ENCODE peak calls at places on chromosomes 7 and 10, in five cellular contexts. One of them, this sample, is unnamed.

GRCh38 chr7:69419928-69420327 is 178.3 kb upstream of the AUTS2 start:
- DNase-seq in stomach: no peak
- DNase-seq in right atrium auricular region: no peak
- DNase-seq in K562: no peak
- DNase-seq in brain microvascular endothelial cell: no peak
- DNase-seq in this sample: peak; percentile 21

GRCh38 chr10:77756319-77757232 is 119.0 kb upstream of the KCNMA1 start:
- DNase-seq in right atrium auricular region: no peak
- DNase-seq in brain microvascular endothelial cell: peak; percentile 83
- DNase-seq in K562: peak; percentile 73
- DNase-seq in stomach: no peak
- DNase-seq in this sample: peak; percentile 56

GRCh38 chr7:46480619-46481018 is 559.5 kb upstream of the IGFBP3 start:
- DNase-seq in right atrium auricular region: no peak
- DNase-seq in stomach: no peak
- DNase-seq in brain microvascular endothelial cell: no peak
- DNase-seq in K562: no peak
- DNase-seq in this sample: no peak

GRCh38 chr7:50266893-50267386 is 37.6 kb upstream of the IKZF1 start:
- DNase-seq in stomach: peak; percentile 42
- DNase-seq in K562: peak; percentile 64
- DNase-seq in brain microvascular endothelial cell: no peak
- DNase-seq in right atrium auricular region: no peak
- DNase-seq in this sample: no peak

GRCh38 chr10:18545626-18546025 is 105.8 kb downstream of the NSUN6 start:
- DNase-seq in right atrium auricular region: no peak
- DNase-seq in brain microvascular endothelial cell: peak; percentile 6
- DNase-seq in K562: no peak
- DNase-seq in stomach: no peak
- DNase-seq in this sample: no peak

GRCh38 chr7:30771859-30772429 is 727 bp downstream of the MINDY4 start:
- DNase-seq in right atrium auricular region: no peak
- DNase-seq in stomach: no peak
- DNase-seq in K562: peak; percentile 56
- DNase-seq in brain microvascular endothelial cell: no peak
- DNase-seq in this sample: no peak

GRCh38 chr10:91406322-91406721 is 3.8 kb upstream of the HECTD2 start:
- DNase-seq in K562: no peak
- DNase-seq in brain microvascular endothelial cell: no peak
- DNase-seq in stomach: no peak
- DNase-seq in right atrium auricular region: no peak
- DNase-seq in this sample: no peak

GRCh38 chr10:78292250-78292986 is 258.8 kb downstream of the RPS24 start:
- DNase-seq in right atrium auricular region: no peak
- DNase-seq in stomach: no peak
- DNase-seq in K562: no peak
- DNase-seq in brain microvascular endothelial cell: no peak
- DNase-seq in this sample: no peak

GRCh38 chr10:118698421-118698820 is 56.3 kb downstream of the CACUL1 start:
- DNase-seq in K562: peak; percentile 61
- DNase-seq in stomach: peak; percentile 36
- DNase-seq in brain microvascular endothelial cell: peak; percentile 87
- DNase-seq in right atrium auricular region: no peak
- DNase-seq in this sample: peak; percentile 67

GRCh38 chr7:102182016-102182415 is 104.7 kb upstream of the SH2B2 start:
- DNase-seq in K562: no peak
- DNase-seq in stomach: no peak
- DNase-seq in right atrium auricular region: no peak
- DNase-seq in brain microvascular endothelial cell: no peak
- DNase-seq in this sample: no peak

GRCh38 chr10:132374612-132375011 is 22.4 kb upstream of the PWWP2B start:
- DNase-seq in right atrium auricular region: no peak
- DNase-seq in brain microvascular endothelial cell: no peak
- DNase-seq in stomach: no peak
- DNase-seq in K562: no peak
- DNase-seq in this sample: no peak

GRCh38 chr10:113517893-113518240 is 35.0 kb upstream of the HABP2 start:
- DNase-seq in right atrium auricular region: no peak
- DNase-seq in stomach: no peak
- DNase-seq in K562: no peak
- DNase-seq in brain microvascular endothelial cell: no peak
- DNase-seq in this sample: no peak

GRCh38 chr10:1115262-1115955 is 59.2 kb downstream of the WDR37 start:
- DNase-seq in stomach: peak; percentile 20
- DNase-seq in K562: no peak
- DNase-seq in right atrium auricular region: no peak
- DNase-seq in brain microvascular endothelial cell: no peak
- DNase-seq in this sample: no peak

GRCh38 chr7:80253237-80253636 is 118.6 kb downstream of the GNAI1 start:
- DNase-seq in right atrium auricular region: no peak
- DNase-seq in brain microvascular endothelial cell: no peak
- DNase-seq in K562: no peak
- DNase-seq in stomach: no peak
- DNase-seq in this sample: no peak

GRCh38 chr7:116591202-116592040 is 66.6 kb downstream of the CAV1 start:
- DNase-seq in right atrium auricular region: no peak
- DNase-seq in brain microvascular endothelial cell: no peak
- DNase-seq in K562: peak; percentile 22
- DNase-seq in stomach: no peak
- DNase-seq in this sample: no peak

GRCh38 chr7:155381852-155382801 is 75.8 kb upstream of the EN2 start:
- DNase-seq in brain microvascular endothelial cell: no peak
- DNase-seq in stomach: no peak
- DNase-seq in right atrium auricular region: no peak
- DNase-seq in K562: no peak
- DNase-seq in this sample: no peak

GRCh38 chr10:48258083-48258482 is 16.4 kb downstream of the FRMPD2 start:
- DNase-seq in brain microvascular endothelial cell: no peak
- DNase-seq in stomach: no peak
- DNase-seq in K562: no peak
- DNase-seq in right atrium auricular region: no peak
- DNase-seq in this sample: no peak

GRCh38 chr7:30164567-30164966 is 29.8 kb downstream of the MTURN start:
- DNase-seq in brain microvascular endothelial cell: peak; percentile 48
- DNase-seq in stomach: no peak
- DNase-seq in right atrium auricular region: no peak
- DNase-seq in K562: peak; percentile 53
- DNase-seq in this sample: no peak

GRCh38 chr10:23368816-23369640 is 24.4 kb upstream of the C10orf67 start:
- DNase-seq in stomach: no peak
- DNase-seq in brain microvascular endothelial cell: no peak
- DNase-seq in right atrium auricular region: no peak
- DNase-seq in K562: no peak
- DNase-seq in this sample: no peak

GRCh38 chr7:23469150-23469960 is 936 bp downstream of the IGF2BP3 start:
- DNase-seq in K562: peak; percentile 59
- DNase-seq in stomach: no peak
- DNase-seq in right atrium auricular region: no peak
- DNase-seq in brain microvascular endothelial cell: no peak
- DNase-seq in this sample: peak; percentile 27

GRCh38 chr10:122253605-122254004 is 17.5 kb upstream of the BTBD16 start:
- DNase-seq in K562: no peak
- DNase-seq in brain microvascular endothelial cell: no peak
- DNase-seq in stomach: no peak
- DNase-seq in right atrium auricular region: no peak
- DNase-seq in this sample: no peak

GRCh38 chr7:83413831-83414230 is 235.1 kb downstream of the SEMA3E start:
- DNase-seq in stomach: no peak
- DNase-seq in K562: no peak
- DNase-seq in right atrium auricular region: no peak
- DNase-seq in brain microvascular endothelial cell: peak; percentile 40
- DNase-seq in this sample: no peak

GRCh38 chr7:132548489-132549078 is 27.7 kb downstream of the PLXNA4 start:
- DNase-seq in K562: no peak
- DNase-seq in brain microvascular endothelial cell: peak; percentile 29
- DNase-seq in stomach: no peak
- DNase-seq in right atrium auricular region: no peak
- DNase-seq in this sample: peak; percentile 64

GRCh38 chr7:99135938-99136337 is 8.0 kb downstream of the SMURF1 start:
- DNase-seq in brain microvascular endothelial cell: no peak
- DNase-seq in stomach: no peak
- DNase-seq in K562: no peak
- DNase-seq in right atrium auricular region: no peak
- DNase-seq in this sample: no peak

GRCh38 chr7:149284850-149285580 is 23.0 kb downstream of the ZNF783 start:
- DNase-seq in stomach: peak; percentile 99
- DNase-seq in brain microvascular endothelial cell: peak; percentile 88
- DNase-seq in K562: peak; percentile 95
- DNase-seq in right atrium auricular region: peak; percentile 94
- DNase-seq in this sample: no peak

GRCh38 chr7:112510032-112510742 is 29.4 kb downstream of the LSMEM1 start:
- DNase-seq in stomach: no peak
- DNase-seq in K562: no peak
- DNase-seq in right atrium auricular region: no peak
- DNase-seq in brain microvascular endothelial cell: peak; percentile 64
- DNase-seq in this sample: no peak

GRCh38 chr10:97412891-97413304 is 11.8 kb upstream of the RRP12 start:
- DNase-seq in K562: no peak
- DNase-seq in stomach: no peak
- DNase-seq in brain microvascular endothelial cell: peak; percentile 12
- DNase-seq in right atrium auricular region: no peak
- DNase-seq in this sample: no peak

GRCh38 chr7:36154255-36155212 is 1.5 kb downstream of the EEPD1 start:
- DNase-seq in stomach: no peak
- DNase-seq in brain microvascular endothelial cell: no peak
- DNase-seq in right atrium auricular region: no peak
- DNase-seq in K562: no peak
- DNase-seq in this sample: no peak
- H3K4me3 ChIP-seq in stomach: peak overlapping the region; percentile 85
- H3K4me3 ChIP-seq in brain microvascular endothelial cell: no peak overlapping the region
- H3K4me3 ChIP-seq in right atrium auricular region: peak overlapping the region; percentile 66
- H3K4me3 ChIP-seq in K562: no peak overlapping the region
- H3K4me3 ChIP-seq in this sample: no peak overlapping the region

GRCh38 chr7:129948338-129948737 is 4.4 kb downstream of the UBE2H start:
- DNase-seq in brain microvascular endothelial cell: no peak
- DNase-seq in stomach: no peak
- DNase-seq in K562: no peak
- DNase-seq in right atrium auricular region: no peak
- DNase-seq in this sample: no peak
- H3K36me3 ChIP-seq in brain microvascular endothelial cell: no peaks in the 10 kb centered on the region
- H3K36me3 ChIP-seq in stomach: peaks cover 4% of the 10 kb centered on the region
- H3K36me3 ChIP-seq in K562: no peaks in the 10 kb centered on the region
- H3K36me3 ChIP-seq in right atrium auricular region: no peaks in the 10 kb centered on the region
- H3K36me3 ChIP-seq in this sample: peaks cover 20% of the 10 kb centered on the region

GRCh38 chr7:143385891-143386781 is 5.0 kb downstream of the ZYX start:
- DNase-seq in brain microvascular endothelial cell: peak; percentile 43
- DNase-seq in stomach: no peak
- DNase-seq in K562: no peak
- DNase-seq in right atrium auricular region: peak; percentile 59
- DNase-seq in this sample: no peak
- H3K4me3 ChIP-seq in brain microvascular endothelial cell: peak overlapping the region; percentile 36
- H3K4me3 ChIP-seq in stomach: peak overlapping the region; percentile 78
- H3K4me3 ChIP-seq in K562: no peak overlapping the region
- H3K4me3 ChIP-seq in right atrium auricular region: no peak overlapping the region
- H3K4me3 ChIP-seq in this sample: no peak overlapping the region

GRCh38 chr7:74233655-74234280 is 20.4 kb downstream of the RFC2 start:
- DNase-seq in right atrium auricular region: no peak
- DNase-seq in K562: peak; percentile 51
- DNase-seq in brain microvascular endothelial cell: peak; percentile 87
- DNase-seq in stomach: no peak
- DNase-seq in this sample: no peak
- H3K36me3 ChIP-seq in right atrium auricular region: peaks cover 53% of the 10 kb centered on the region
- H3K36me3 ChIP-seq in K562: peaks cover 93% of the 10 kb centered on the region
- H3K36me3 ChIP-seq in brain microvascular endothelial cell: peaks cover 7% of the 10 kb centered on the region
- H3K36me3 ChIP-seq in stomach: peaks cover 85% of the 10 kb centered on the region
- H3K36me3 ChIP-seq in this sample: peaks cover 2% of the 10 kb centered on the region

DNA sequence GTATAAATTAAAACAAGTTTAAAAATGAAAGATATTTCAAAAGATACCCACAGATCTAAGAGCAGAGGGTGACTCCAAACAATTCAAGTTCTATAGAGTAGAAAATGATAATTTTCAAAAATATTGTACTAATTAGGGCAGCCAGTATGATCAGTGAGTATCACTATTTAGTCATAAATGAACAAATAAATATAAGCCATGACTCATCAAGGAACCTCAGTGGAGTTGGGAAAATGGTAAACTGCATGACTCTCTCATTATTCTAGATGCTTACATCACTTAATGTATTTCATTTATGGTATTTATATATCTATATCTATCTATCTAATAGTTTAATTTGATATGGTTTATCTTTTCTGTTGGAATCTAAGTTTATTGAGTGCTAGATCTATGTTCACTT is 94.3 kb downstream of the THSD7A start:
- DNase-seq in K562: no peak
- DNase-seq in stomach: no peak
- DNase-seq in right atrium auricular region: no peak
- DNase-seq in brain microvascular endothelial cell: no peak
- DNase-seq in this sample: no peak
- H3K4me3 ChIP-seq in K562: no peak overlapping the region
- H3K4me3 ChIP-seq in stomach: no peak overlapping the region
- H3K4me3 ChIP-seq in right atrium auricular region: no peak overlapping the region
- H3K4me3 ChIP-seq in brain microvascular endothelial cell: no peak overlapping the region
- H3K4me3 ChIP-seq in this sample: no peak overlapping the region